ENCODE peak calls at places on chromosomes 2 and 18, in six cellular contexts. J is colonic mucosa, I is HTR-8/SVneo, T is HEK293T, E is B cell, L is prostate gland. V is an unnamed sample.

GRCh38 chr2:85133751-85134254 is 611 bp downstream of the TCF7L1 start:
- DNase-seq in J (peak; percentile 23), I (peak; percentile 67), T (peak; percentile 53), E (no peak), L (peak; percentile 20), V (no peak)

GRCh38 chr2:9112079-9112721 is 94.4 kb upstream of the ASAP2 start:
- DNase-seq in J (no peak), I (peak; percentile 90), T (no peak), E (no peak), L (no peak), V (no peak)

GRCh38 chr2:27123302-27124150 is at the start of gene ABHD1:
- DNase-seq in J (peak; percentile 74), I (peak; percentile 38), T (peak; percentile 62), E (peak; percentile 58), L (peak; percentile 61), V (peak; percentile 21)

GRCh38 chr2:238216651-238217184 is 13.2 kb upstream of the ILKAP start:
- DNase-seq in J (no peak), I (no peak), T (no peak), E (no peak), L (no peak), V (no peak)

GRCh38 chr2:238053195-238053776 is 7.5 kb upstream of the SCLY start:
- DNase-seq in J (no peak), I (no peak), T (no peak), E (no peak), L (no peak), V (no peak)

GRCh38 chr2:234136461-234136860 is 86.0 kb downstream of the SPP2 start:
- DNase-seq in J (no peak), I (no peak), T (no peak), E (no peak), L (no peak), V (no peak)

GRCh38 chr2:239882335-239882734 is 142.8 kb downstream of the NDUFA10 start:
- DNase-seq in J (peak; percentile 65), I (peak; percentile 46), T (peak; percentile 31), E (no peak), L (peak; percentile 63), V (no peak)

GRCh38 chr2:85110991-85111560 is 22.1 kb upstream of the TCF7L1 start:
- DNase-seq in J (no peak), I (no peak), T (no peak), E (no peak), L (no peak), V (no peak)

GRCh38 chr2:112004246-112004645 is 50.8 kb upstream of the TMEM87B start:
- DNase-seq in J (no peak), I (no peak), T (no peak), E (peak; percentile 58), L (peak; percentile 28), V (no peak)

GRCh38 chr2:124626993-124627392 is 601.9 kb downstream of the CNTNAP5 start:
- DNase-seq in J (no peak), I (no peak), T (no peak), E (no peak), L (no peak), V (no peak)

GRCh38 chr2:161995553-161996016 is 78.4 kb downstream of the DPP4 start:
- DNase-seq in J (no peak), I (no peak), T (no peak), E (no peak), L (no peak), V (no peak)

GRCh38 chr2:235139956-235140800 is 188.4 kb downstream of the SH3BP4 start:
- DNase-seq in J (no peak), I (no peak), T (no peak), E (no peak), L (no peak), V (no peak)

GRCh38 chr18:59026364-59026763 is 113.3 kb upstream of the SEC11C start:
- DNase-seq in J (no peak), I (no peak), T (no peak), E (no peak), L (peak; percentile 80), V (no peak)

GRCh38 chr2:221779614-221780067 is 207.5 kb upstream of the EPHA4 start:
- DNase-seq in J (no peak), I (no peak), T (no peak), E (no peak), L (no peak), V (no peak)

GRCh38 chr2:191835539-191836350 is 11.1 kb downstream of the CAVIN2 start:
- DNase-seq in J (no peak), I (no peak), T (no peak), E (no peak), L (no peak), V (no peak)

GRCh38 chr2:36355890-36356198 is 266 bp downstream of the CRIM1 start:
- DNase-seq in J (no peak), I (no peak), T (no peak), E (no peak), L (no peak), V (no peak)

GRCh38 chr2:117980783-117981676 is 32.8 kb downstream of the CCDC93 start:
- DNase-seq in J (no peak), I (no peak), T (no peak), E (no peak), L (no peak), V (no peak)

GRCh38 chr2:42856106-42856860 is 63.9 kb upstream of the HAAO start:
- DNase-seq in J (no peak), I (no peak), T (no peak), E (no peak), L (no peak), V (no peak)